ENCODE peak calls at places on chromosomes 4 and X, in five cellular contexts. One of them, this sample, is unnamed.

GRCh38 chrX:122565952-122566351 is 618.1 kb upstream of the GRIA3 start:
- DNase-seq in body of pancreas: no peak
- DNase-seq in A549: peak
- DNase-seq in colonic mucosa: no peak
- DNase-seq in brain microvascular endothelial cell: peak
- DNase-seq in this sample: peak

GRCh38 chr4:59571805-59572430 is 1628.2 kb upstream of the ADGRL3 start:
- DNase-seq in body of pancreas: no peak
- DNase-seq in A549: no peak
- DNase-seq in brain microvascular endothelial cell: no peak
- DNase-seq in colonic mucosa: no peak
- DNase-seq in this sample: no peak

GRCh38 chr4:1008840-1009646 is 2.4 kb upstream of the FGFRL1 start:
- DNase-seq in brain microvascular endothelial cell: no peak
- DNase-seq in body of pancreas: peak
- DNase-seq in A549: no peak
- DNase-seq in colonic mucosa: peak
- DNase-seq in this sample: no peak

GRCh38 chr4:130214268-130214667 is 1118.3 kb downstream of the C4orf33 start:
- DNase-seq in body of pancreas: no peak
- DNase-seq in A549: no peak
- DNase-seq in colonic mucosa: no peak
- DNase-seq in brain microvascular endothelial cell: no peak
- DNase-seq in this sample: no peak

GRCh38 chr4:153233761-153234371 is 29.6 kb downstream of the TRIM2 start:
- DNase-seq in colonic mucosa: peak
- DNase-seq in A549: peak
- DNase-seq in body of pancreas: no peak
- DNase-seq in brain microvascular endothelial cell: no peak
- DNase-seq in this sample: peak

GRCh38 chrX:138986235-138986634 is 274.7 kb upstream of the FGF13 start:
- DNase-seq in brain microvascular endothelial cell: no peak
- DNase-seq in colonic mucosa: no peak
- DNase-seq in body of pancreas: no peak
- DNase-seq in A549: no peak
- DNase-seq in this sample: no peak

GRCh38 chr4:110518889-110519490 is 43.0 kb downstream of the ENPEP start:
- DNase-seq in brain microvascular endothelial cell: peak
- DNase-seq in colonic mucosa: peak
- DNase-seq in body of pancreas: peak
- DNase-seq in A549: peak
- DNase-seq in this sample: no peak

GRCh38 chr4:101989551-101989950 is 199.0 kb downstream of the BANK1 start:
- DNase-seq in body of pancreas: no peak
- DNase-seq in colonic mucosa: no peak
- DNase-seq in brain microvascular endothelial cell: no peak
- DNase-seq in A549: no peak
- DNase-seq in this sample: no peak

GRCh38 chr4:61924131-61924530 is 724.0 kb downstream of the ADGRL3 start:
- DNase-seq in colonic mucosa: no peak
- DNase-seq in brain microvascular endothelial cell: no peak
- DNase-seq in A549: no peak
- DNase-seq in body of pancreas: no peak
- DNase-seq in this sample: no peak

GRCh38 chrX:5708209-5708608 is 520.5 kb downstream of the NLGN4X start:
- DNase-seq in A549: no peak
- DNase-seq in colonic mucosa: no peak
- DNase-seq in brain microvascular endothelial cell: no peak
- DNase-seq in body of pancreas: no peak
- DNase-seq in this sample: peak

GRCh38 chrX:148495156-148495555 is 5.3 kb upstream of the AFF2 start:
- DNase-seq in A549: no peak
- DNase-seq in colonic mucosa: no peak
- DNase-seq in brain microvascular endothelial cell: no peak
- DNase-seq in body of pancreas: no peak
- DNase-seq in this sample: no peak

GRCh38 chr4:13322681-13323101 is 161.4 kb downstream of the RAB28 start:
- DNase-seq in body of pancreas: no peak
- DNase-seq in colonic mucosa: no peak
- DNase-seq in A549: no peak
- DNase-seq in brain microvascular endothelial cell: peak
- DNase-seq in this sample: peak

GRCh38 chr4:108774809-108775530 is 12.1 kb upstream of the ETNPPL start:
- DNase-seq in colonic mucosa: no peak
- DNase-seq in A549: peak
- DNase-seq in body of pancreas: peak
- DNase-seq in brain microvascular endothelial cell: no peak
- DNase-seq in this sample: no peak

GRCh38 chrX:13764284-13764683 is 29.7 kb downstream of the OFD1 start:
- DNase-seq in body of pancreas: no peak
- DNase-seq in brain microvascular endothelial cell: no peak
- DNase-seq in colonic mucosa: no peak
- DNase-seq in A549: no peak
- DNase-seq in this sample: no peak

GRCh38 chr4:157706134-157706533 is 466.7 kb downstream of the GASK1B start:
- DNase-seq in A549: no peak
- DNase-seq in brain microvascular endothelial cell: no peak
- DNase-seq in body of pancreas: no peak
- DNase-seq in colonic mucosa: no peak
- DNase-seq in this sample: no peak

GRCh38 chrX:40095588-40096394 is 2.0 kb downstream of the BCOR start:
- DNase-seq in body of pancreas: peak
- DNase-seq in brain microvascular endothelial cell: no peak
- DNase-seq in colonic mucosa: no peak
- DNase-seq in A549: no peak
- DNase-seq in this sample: no peak

GRCh38 chr4:38279650-38280322 is 319.6 kb downstream of the PTTG2 start:
- DNase-seq in colonic mucosa: peak
- DNase-seq in A549: no peak
- DNase-seq in brain microvascular endothelial cell: no peak
- DNase-seq in body of pancreas: no peak
- DNase-seq in this sample: no peak

GRCh38 chrX:68286076-68286475 is 147.2 kb downstream of the OPHN1 start:
- DNase-seq in body of pancreas: no peak
- DNase-seq in brain microvascular endothelial cell: no peak
- DNase-seq in A549: no peak
- DNase-seq in colonic mucosa: no peak
- DNase-seq in this sample: no peak

GRCh38 chrX:8813036-8813435 is 11.9 kb upstream of the FAM9A start:
- DNase-seq in body of pancreas: no peak
- DNase-seq in brain microvascular endothelial cell: no peak
- DNase-seq in A549: no peak
- DNase-seq in colonic mucosa: no peak
- DNase-seq in this sample: no peak

GRCh38 chrX:18938710-18939109 is 45.2 kb downstream of the PHKA2 start:
- DNase-seq in body of pancreas: no peak
- DNase-seq in colonic mucosa: no peak
- DNase-seq in brain microvascular endothelial cell: no peak
- DNase-seq in A549: no peak
- DNase-seq in this sample: no peak

GRCh38 chrX:129808163-129808828 is 28.5 kb downstream of the SASH3 start:
- DNase-seq in A549: no peak
- DNase-seq in body of pancreas: no peak
- DNase-seq in colonic mucosa: no peak
- DNase-seq in brain microvascular endothelial cell: no peak
- DNase-seq in this sample: no peak

GRCh38 chrX:11267311-11267910 is 25.8 kb upstream of the AMELX start:
- DNase-seq in body of pancreas: no peak
- DNase-seq in A549: peak
- DNase-seq in brain microvascular endothelial cell: no peak
- DNase-seq in colonic mucosa: no peak
- DNase-seq in this sample: no peak

GRCh38 chr4:156971168-156971601 is 414 bp downstream of the PDGFC start:
- DNase-seq in colonic mucosa: peak
- DNase-seq in A549: no peak
- DNase-seq in brain microvascular endothelial cell: no peak
- DNase-seq in body of pancreas: peak
- DNase-seq in this sample: no peak

GRCh38 chrX:130176942-130177341 is 5.2 kb downstream of the RAB33A start:
- DNase-seq in colonic mucosa: no peak
- DNase-seq in body of pancreas: no peak
- DNase-seq in A549: no peak
- DNase-seq in brain microvascular endothelial cell: no peak
- DNase-seq in this sample: no peak

GRCh38 chr4:61200195-61200990 is at the start of gene ADGRL3:
- DNase-seq in A549: no peak
- DNase-seq in colonic mucosa: peak
- DNase-seq in brain microvascular endothelial cell: no peak
- DNase-seq in body of pancreas: no peak
- DNase-seq in this sample: no peak

GRCh38 chr4:76589872-76590846 is 155.1 kb downstream of the SHROOM3 start:
- DNase-seq in A549: peak
- DNase-seq in body of pancreas: peak
- DNase-seq in colonic mucosa: peak
- DNase-seq in brain microvascular endothelial cell: peak
- DNase-seq in this sample: peak

GRCh38 chr4:124322234-124322831 is 390.2 kb downstream of the ANKRD50 start:
- DNase-seq in brain microvascular endothelial cell: no peak
- DNase-seq in body of pancreas: no peak
- DNase-seq in colonic mucosa: no peak
- DNase-seq in A549: peak
- DNase-seq in this sample: no peak

GRCh38 chr4:153027879-153028278 is 91.8 kb downstream of the FHDC1 start:
- DNase-seq in A549: no peak
- DNase-seq in colonic mucosa: no peak
- DNase-seq in brain microvascular endothelial cell: no peak
- DNase-seq in body of pancreas: no peak
- DNase-seq in this sample: no peak

GRCh38 chr4:1243451-1244080 is 5.4 kb downstream of the CTBP1 start:
- DNase-seq in A549: no peak
- DNase-seq in body of pancreas: peak
- DNase-seq in colonic mucosa: no peak
- DNase-seq in brain microvascular endothelial cell: no peak
- DNase-seq in this sample: no peak

GRCh38 chr4:18536420-18536819 is 514.9 kb upstream of the LCORL start:
- DNase-seq in brain microvascular endothelial cell: no peak
- DNase-seq in A549: no peak
- DNase-seq in colonic mucosa: no peak
- DNase-seq in body of pancreas: no peak
- DNase-seq in this sample: no peak

GRCh38 chrX:12970691-12971202 is 4.2 kb upstream of the TMSB4X start:
- DNase-seq in brain microvascular endothelial cell: no peak
- DNase-seq in colonic mucosa: no peak
- DNase-seq in body of pancreas: peak
- DNase-seq in A549: no peak
- DNase-seq in this sample: no peak

GRCh38 chrX:9291666-9292065 is 173.2 kb upstream of the TBL1X start:
- DNase-seq in body of pancreas: no peak
- DNase-seq in A549: no peak
- DNase-seq in brain microvascular endothelial cell: no peak
- DNase-seq in colonic mucosa: no peak
- DNase-seq in this sample: no peak

GRCh38 chr4:59243038-59243437 is 1957.1 kb upstream of the ADGRL3 start:
- DNase-seq in body of pancreas: no peak
- DNase-seq in colonic mucosa: no peak
- DNase-seq in brain microvascular endothelial cell: no peak
- DNase-seq in A549: no peak
- DNase-seq in this sample: no peak

GRCh38 chrX:118644378-118644777 is 83.0 kb upstream of the IL13RA1 start:
- DNase-seq in colonic mucosa: no peak
- DNase-seq in body of pancreas: no peak
- DNase-seq in brain microvascular endothelial cell: peak
- DNase-seq in A549: peak
- DNase-seq in this sample: no peak
- TF ChIP-seq CTCF in colonic mucosa: peak
- TF ChIP-seq CTCF in body of pancreas: peak
- TF ChIP-seq CTCF in brain microvascular endothelial cell: peak
- TF ChIP-seq CTCF in A549: peak
- TF ChIP-seq CTCF in this sample: peak

GRCh38 chrX:114077773-114078172 is 506.1 kb upstream of the HTR2C start:
- DNase-seq in body of pancreas: no peak
- DNase-seq in A549: no peak
- DNase-seq in colonic mucosa: no peak
- DNase-seq in brain microvascular endothelial cell: no peak
- DNase-seq in this sample: no peak
- H3K4me3 ChIP-seq in body of pancreas: no peak
- H3K4me3 ChIP-seq in A549: no peak
- H3K4me3 ChIP-seq in colonic mucosa: no peak
- H3K4me3 ChIP-seq in brain microvascular endothelial cell: no peak
- H3K4me3 ChIP-seq in this sample: no peak

DNA sequence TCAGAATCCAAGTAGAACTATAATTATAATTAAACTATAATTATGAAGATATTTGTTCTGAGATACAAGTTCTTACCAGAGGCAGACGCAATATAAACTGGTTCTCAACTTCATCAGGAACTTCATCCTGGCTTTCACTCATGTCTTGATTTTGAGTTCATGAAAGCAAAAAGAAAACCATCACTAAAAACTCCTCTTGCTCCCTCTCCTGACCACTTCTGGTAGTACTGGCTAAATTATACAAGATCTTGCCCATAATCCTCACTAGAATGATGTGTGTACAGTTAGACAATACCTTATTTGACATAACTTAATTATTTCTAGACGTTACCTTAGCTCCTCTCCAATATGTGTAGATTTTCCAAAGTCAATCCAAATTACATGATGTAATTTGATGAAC is 3.7 kb downstream of the TAF7L start:
- DNase-seq in brain microvascular endothelial cell: peak
- DNase-seq in colonic mucosa: peak
- DNase-seq in A549: peak
- DNase-seq in body of pancreas: no peak
- DNase-seq in this sample: peak
- TF ChIP-seq CTCF in brain microvascular endothelial cell: peak
- TF ChIP-seq CTCF in colonic mucosa: peak
- TF ChIP-seq CTCF in A549: peak
- TF ChIP-seq CTCF in body of pancreas: peak
- TF ChIP-seq CTCF in this sample: peak

DNA sequence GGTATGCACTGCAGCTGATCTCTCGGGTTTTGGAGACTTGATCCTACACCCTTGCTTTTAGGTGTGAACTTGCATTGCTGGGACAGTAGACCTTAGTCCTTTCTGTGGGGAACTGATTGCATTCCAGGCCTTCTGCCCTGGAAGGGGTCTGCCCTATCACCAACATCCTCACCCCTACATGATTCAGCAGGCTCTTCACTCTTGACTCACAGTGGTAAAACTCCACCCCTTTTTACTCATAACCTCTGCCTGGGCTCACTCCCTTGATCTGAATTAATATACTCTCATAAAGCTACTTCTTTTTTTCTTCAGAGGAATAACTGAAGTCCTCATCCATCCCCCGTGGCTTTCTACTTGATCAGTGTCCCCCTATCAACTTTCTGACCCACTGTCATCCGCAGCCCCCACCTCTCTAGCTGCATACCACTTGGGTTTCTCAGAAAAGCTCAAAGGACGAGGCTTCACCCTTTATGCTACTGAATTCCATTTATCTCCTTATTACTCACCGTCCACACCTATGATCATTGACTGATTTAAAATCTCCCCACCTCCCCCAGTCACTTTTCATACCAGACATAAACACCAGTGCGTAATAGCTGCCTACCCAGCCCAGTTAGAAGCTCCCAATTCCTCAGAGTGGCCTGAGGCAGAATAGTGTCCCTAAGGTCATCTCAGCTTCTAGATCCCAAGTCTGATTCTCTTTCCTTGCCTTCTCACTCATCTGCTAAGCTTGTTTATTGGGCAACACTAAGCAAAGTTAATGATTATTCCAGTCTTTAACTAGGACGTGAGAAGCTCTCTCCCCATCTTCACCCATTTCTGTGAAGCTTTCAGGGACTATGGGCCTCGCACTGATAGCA is 6.9 kb upstream of the DDX60L start:
- DNase-seq in A549: peak
- DNase-seq in colonic mucosa: no peak
- DNase-seq in body of pancreas: no peak
- DNase-seq in brain microvascular endothelial cell: peak
- DNase-seq in this sample: peak
- H3K4me3 ChIP-seq in A549: peak
- H3K4me3 ChIP-seq in colonic mucosa: no peak
- H3K4me3 ChIP-seq in body of pancreas: no peak
- H3K4me3 ChIP-seq in brain microvascular endothelial cell: no peak
- H3K4me3 ChIP-seq in this sample: no peak

This sample was measured in BJ.